ENCODE peak calls at places on chromosomes 16 and 17, in five cellular contexts. One of them, this sample, is unnamed.
A peak's percentile ranks its signal among the peaks of the same experiment; 100 is the strongest.

GRCh38 chr16:15704545-15704987 is 54.5 kb downstream of the NDE1 start:
- DNase-seq in fibroblast of mammary gland: peak; percentile 77
- DNase-seq in GM10248: peak; percentile 76
- DNase-seq in uterus: peak; percentile 84
- DNase-seq in mesothelial cell of epicardium: peak; percentile 39
- DNase-seq in this sample: peak; percentile 58

GRCh38 chr17:82079001-82079677 is 13.5 kb upstream of the DUS1L start:
- DNase-seq in fibroblast of mammary gland: no peak
- DNase-seq in GM10248: no peak
- DNase-seq in uterus: no peak
- DNase-seq in mesothelial cell of epicardium: no peak
- DNase-seq in this sample: no peak

GRCh38 chr16:84459941-84460405 is 44.5 kb downstream of the MEAK7 start:
- DNase-seq in fibroblast of mammary gland: no peak
- DNase-seq in GM10248: no peak
- DNase-seq in uterus: no peak
- DNase-seq in mesothelial cell of epicardium: no peak
- DNase-seq in this sample: peak; percentile 3

GRCh38 chr17:36675786-36676185 is 74.4 kb downstream of the MRM1 start:
- DNase-seq in fibroblast of mammary gland: no peak
- DNase-seq in GM10248: no peak
- DNase-seq in uterus: no peak
- DNase-seq in mesothelial cell of epicardium: no peak
- DNase-seq in this sample: no peak

GRCh38 chr16:56426585-56426984 is 1.2 kb upstream of the AMFR start:
- DNase-seq in fibroblast of mammary gland: peak; percentile 2
- DNase-seq in GM10248: no peak
- DNase-seq in uterus: no peak
- DNase-seq in mesothelial cell of epicardium: no peak
- DNase-seq in this sample: no peak

GRCh38 chr17:74919440-74920305 is 3.4 kb downstream of the USH1G start:
- DNase-seq in fibroblast of mammary gland: peak; percentile 3
- DNase-seq in GM10248: peak; percentile 76
- DNase-seq in uterus: no peak
- DNase-seq in mesothelial cell of epicardium: no peak
- DNase-seq in this sample: no peak

GRCh38 chr17:2837147-2837561 is 40.9 kb downstream of the RAP1GAP2 start:
- DNase-seq in fibroblast of mammary gland: no peak
- DNase-seq in GM10248: peak; percentile 69
- DNase-seq in uterus: no peak
- DNase-seq in mesothelial cell of epicardium: no peak
- DNase-seq in this sample: no peak

GRCh38 chr16:4094138-4094773 is 22.0 kb downstream of the ADCY9 start:
- DNase-seq in fibroblast of mammary gland: no peak
- DNase-seq in GM10248: no peak
- DNase-seq in uterus: no peak
- DNase-seq in mesothelial cell of epicardium: no peak
- DNase-seq in this sample: no peak

GRCh38 chr16:58733248-58733670 is 857 bp downstream of the GOT2 start:
- DNase-seq in fibroblast of mammary gland: peak; percentile 36
- DNase-seq in GM10248: no peak
- DNase-seq in uterus: no peak
- DNase-seq in mesothelial cell of epicardium: no peak
- DNase-seq in this sample: no peak

GRCh38 chr17:41500131-41500911 is 5.1 kb downstream of the KRT13 start:
- DNase-seq in fibroblast of mammary gland: peak; percentile 65
- DNase-seq in GM10248: no peak
- DNase-seq in uterus: no peak
- DNase-seq in mesothelial cell of epicardium: no peak
- DNase-seq in this sample: no peak

GRCh38 chr16:23969468-23970297 is 133.9 kb downstream of the PRKCB start:
- DNase-seq in fibroblast of mammary gland: no peak
- DNase-seq in GM10248: no peak
- DNase-seq in uterus: no peak
- DNase-seq in mesothelial cell of epicardium: no peak
- DNase-seq in this sample: no peak

GRCh38 chr17:7932483-7932891 is 481 bp downstream of the CNTROB start:
- DNase-seq in fibroblast of mammary gland: peak; percentile 31
- DNase-seq in GM10248: peak; percentile 54
- DNase-seq in uterus: peak; percentile 46
- DNase-seq in mesothelial cell of epicardium: no peak
- DNase-seq in this sample: no peak

GRCh38 chr17:43438626-43439529 is 40.1 kb downstream of the ARL4D start:
- DNase-seq in fibroblast of mammary gland: no peak
- DNase-seq in GM10248: no peak
- DNase-seq in uterus: no peak
- DNase-seq in mesothelial cell of epicardium: no peak
- DNase-seq in this sample: no peak

GRCh38 chr17:19392303-19392702 is 5.3 kb upstream of the MFAP4 start:
- DNase-seq in fibroblast of mammary gland: no peak
- DNase-seq in GM10248: no peak
- DNase-seq in uterus: no peak
- DNase-seq in mesothelial cell of epicardium: no peak
- DNase-seq in this sample: no peak

GRCh38 chr17:43900183-43900857 is 7.0 kb downstream of the MPP2 start:
- DNase-seq in fibroblast of mammary gland: peak; percentile 70
- DNase-seq in GM10248: peak; percentile 88
- DNase-seq in uterus: peak; percentile 83
- DNase-seq in mesothelial cell of epicardium: peak; percentile 85
- DNase-seq in this sample: peak; percentile 76

GRCh38 chr16:59913666-59914065 is 1179.5 kb upstream of the GOT2 start:
- DNase-seq in fibroblast of mammary gland: no peak
- DNase-seq in GM10248: no peak
- DNase-seq in uterus: no peak
- DNase-seq in mesothelial cell of epicardium: no peak
- DNase-seq in this sample: no peak

GRCh38 chr17:80029235-80029974 is 6.3 kb downstream of the TBC1D16 start:
- DNase-seq in fibroblast of mammary gland: peak; percentile 98
- DNase-seq in GM10248: no peak
- DNase-seq in uterus: peak; percentile 90
- DNase-seq in mesothelial cell of epicardium: no peak
- DNase-seq in this sample: no peak

GRCh38 chr17:59304811-59305210 is 26.6 kb upstream of the YPEL2 start:
- DNase-seq in fibroblast of mammary gland: no peak
- DNase-seq in GM10248: no peak
- DNase-seq in uterus: no peak
- DNase-seq in mesothelial cell of epicardium: no peak
- DNase-seq in this sample: no peak

GRCh38 chr17:83100853-83101391 is 21.5 kb downstream of the METRNL start:
- DNase-seq in fibroblast of mammary gland: no peak
- DNase-seq in GM10248: no peak
- DNase-seq in uterus: no peak
- DNase-seq in mesothelial cell of epicardium: no peak
- DNase-seq in this sample: no peak

GRCh38 chr17:16281351-16281750 is 64.3 kb downstream of the PIGL start:
- DNase-seq in fibroblast of mammary gland: peak; percentile 76
- DNase-seq in GM10248: no peak
- DNase-seq in uterus: no peak
- DNase-seq in mesothelial cell of epicardium: no peak
- DNase-seq in this sample: no peak

GRCh38 chr16:81831722-81832126 is 52.6 kb downstream of the PLCG2 start:
- DNase-seq in fibroblast of mammary gland: no peak
- DNase-seq in GM10248: peak; percentile 81
- DNase-seq in uterus: peak; percentile 20
- DNase-seq in mesothelial cell of epicardium: no peak
- DNase-seq in this sample: no peak

GRCh38 chr17:50213026-50214015 is 11.9 kb upstream of the COL1A1 start:
- DNase-seq in fibroblast of mammary gland: peak; percentile 33
- DNase-seq in GM10248: peak; percentile 76
- DNase-seq in uterus: peak; percentile 34
- DNase-seq in mesothelial cell of epicardium: no peak
- DNase-seq in this sample: no peak

GRCh38 chr17:65055708-65056638 is 567 bp downstream of the GNA13 start:
- DNase-seq in fibroblast of mammary gland: peak; percentile 45
- DNase-seq in GM10248: peak; percentile 44
- DNase-seq in uterus: peak; percentile 56
- DNase-seq in mesothelial cell of epicardium: peak; percentile 40
- DNase-seq in this sample: peak; percentile 40

GRCh38 chr17:70074991-70075390 is at the start of gene KCNJ16:
- DNase-seq in fibroblast of mammary gland: no peak
- DNase-seq in GM10248: no peak
- DNase-seq in uterus: no peak
- DNase-seq in mesothelial cell of epicardium: no peak
- DNase-seq in this sample: peak; percentile 42

DNA sequence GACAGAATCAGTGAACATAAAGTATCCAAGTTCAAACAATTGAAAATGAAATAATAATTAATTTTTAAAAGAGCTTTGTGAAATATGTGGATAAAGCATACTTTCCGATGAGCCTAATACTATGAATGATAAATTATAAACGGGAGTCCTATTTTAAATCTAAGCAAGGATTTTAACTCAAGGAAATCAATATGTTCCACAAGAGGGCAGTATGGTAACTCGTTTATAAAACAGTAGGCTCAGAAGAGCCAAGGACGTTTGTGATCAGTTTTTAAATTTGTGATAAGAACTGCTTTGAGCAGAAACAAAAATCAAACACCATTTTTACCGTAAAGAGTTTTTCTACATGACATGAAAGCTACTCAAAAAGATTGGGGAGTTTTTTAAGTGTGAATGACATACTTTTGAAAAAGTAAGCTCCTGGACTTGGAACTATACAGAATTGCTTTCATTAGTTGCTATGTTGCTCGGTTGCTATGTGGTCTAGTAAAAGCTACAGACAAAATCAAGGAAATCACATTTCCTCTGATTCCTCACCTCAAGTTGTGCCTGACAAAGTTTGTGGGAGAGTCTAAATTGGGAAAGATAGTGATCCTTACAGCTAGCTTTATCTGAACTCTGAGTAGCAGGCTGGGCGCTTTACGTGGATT is 11.8 kb upstream of the TEKT1 start:
- DNase-seq in fibroblast of mammary gland: peak; percentile 68
- DNase-seq in GM10248: peak; percentile 47
- DNase-seq in uterus: no peak
- DNase-seq in mesothelial cell of epicardium: no peak
- DNase-seq in this sample: no peak
- TF ChIP-seq CTCF in fibroblast of mammary gland: peak; percentile 46
- TF ChIP-seq CTCF in GM10248: peak; percentile 47
- TF ChIP-seq CTCF in uterus: peak; percentile 22
- TF ChIP-seq CTCF in mesothelial cell of epicardium: peak; percentile 52
- TF ChIP-seq CTCF in this sample: peak; percentile 68

GRCh38 chr16:66167564-66168291 is 198.8 kb upstream of the CDH5 start:
- DNase-seq in fibroblast of mammary gland: peak; percentile 19
- DNase-seq in GM10248: no peak
- DNase-seq in uterus: no peak
- DNase-seq in mesothelial cell of epicardium: no peak
- DNase-seq in this sample: no peak
- TF ChIP-seq CTCF in fibroblast of mammary gland: peak; percentile 34
- TF ChIP-seq CTCF in GM10248: no peak
- TF ChIP-seq CTCF in uterus: no peak
- TF ChIP-seq CTCF in mesothelial cell of epicardium: no peak
- TF ChIP-seq CTCF in this sample: peak; percentile 42

DNA sequence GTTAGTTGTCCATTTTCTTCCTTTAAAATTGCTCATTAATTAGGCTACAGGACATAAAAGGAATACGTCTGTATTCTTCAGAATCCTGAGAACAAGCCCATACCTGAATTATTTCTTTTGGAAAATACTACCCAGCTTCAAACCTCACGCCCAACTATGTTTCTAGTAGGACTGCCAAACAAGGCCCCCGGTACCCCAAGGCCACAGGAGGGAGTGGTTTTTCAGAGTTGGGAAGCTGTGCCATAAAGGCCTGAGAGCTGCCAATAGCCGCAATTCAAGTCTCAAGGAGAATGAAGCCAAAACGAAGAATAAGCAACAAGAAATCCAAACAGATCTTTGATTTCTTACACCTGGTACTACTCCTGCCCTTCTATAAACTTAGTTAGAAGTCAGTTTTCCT is 48.3 kb downstream of the UBE2G1 start:
- DNase-seq in fibroblast of mammary gland: no peak
- DNase-seq in GM10248: no peak
- DNase-seq in uterus: no peak
- DNase-seq in mesothelial cell of epicardium: no peak
- DNase-seq in this sample: no peak
- TF ChIP-seq CTCF in fibroblast of mammary gland: no peak
- TF ChIP-seq CTCF in GM10248: no peak
- TF ChIP-seq CTCF in uterus: no peak
- TF ChIP-seq CTCF in mesothelial cell of epicardium: no peak
- TF ChIP-seq CTCF in this sample: no peak

GRCh38 chr16:46586011-46586577 is 35.1 kb downstream of the SHCBP1 start:
- DNase-seq in fibroblast of mammary gland: no peak
- DNase-seq in GM10248: no peak
- DNase-seq in uterus: no peak
- DNase-seq in mesothelial cell of epicardium: no peak
- DNase-seq in this sample: no peak

GRCh38 chr16:46591257-46591656 is 29.9 kb downstream of the SHCBP1 start:
- DNase-seq in fibroblast of mammary gland: no peak
- DNase-seq in GM10248: no peak
- DNase-seq in uterus: no peak
- DNase-seq in mesothelial cell of epicardium: no peak
- DNase-seq in this sample: no peak
- TF ChIP-seq CTCF in fibroblast of mammary gland: no peak
- TF ChIP-seq CTCF in GM10248: no peak
- TF ChIP-seq CTCF in uterus: no peak
- TF ChIP-seq CTCF in mesothelial cell of epicardium: no peak
- TF ChIP-seq CTCF in this sample: no peak

GRCh38 chr17:31508310-31509094 is 117.0 kb downstream of the RAB11FIP4 start:
- DNase-seq in fibroblast of mammary gland: no peak
- DNase-seq in GM10248: peak; percentile 73
- DNase-seq in uterus: no peak
- DNase-seq in mesothelial cell of epicardium: no peak
- DNase-seq in this sample: no peak
- TF ChIP-seq CTCF in fibroblast of mammary gland: peak; percentile 10
- TF ChIP-seq CTCF in GM10248: peak; percentile 58
- TF ChIP-seq CTCF in uterus: no peak
- TF ChIP-seq CTCF in mesothelial cell of epicardium: no peak
- TF ChIP-seq CTCF in this sample: peak; percentile 49

DNA sequence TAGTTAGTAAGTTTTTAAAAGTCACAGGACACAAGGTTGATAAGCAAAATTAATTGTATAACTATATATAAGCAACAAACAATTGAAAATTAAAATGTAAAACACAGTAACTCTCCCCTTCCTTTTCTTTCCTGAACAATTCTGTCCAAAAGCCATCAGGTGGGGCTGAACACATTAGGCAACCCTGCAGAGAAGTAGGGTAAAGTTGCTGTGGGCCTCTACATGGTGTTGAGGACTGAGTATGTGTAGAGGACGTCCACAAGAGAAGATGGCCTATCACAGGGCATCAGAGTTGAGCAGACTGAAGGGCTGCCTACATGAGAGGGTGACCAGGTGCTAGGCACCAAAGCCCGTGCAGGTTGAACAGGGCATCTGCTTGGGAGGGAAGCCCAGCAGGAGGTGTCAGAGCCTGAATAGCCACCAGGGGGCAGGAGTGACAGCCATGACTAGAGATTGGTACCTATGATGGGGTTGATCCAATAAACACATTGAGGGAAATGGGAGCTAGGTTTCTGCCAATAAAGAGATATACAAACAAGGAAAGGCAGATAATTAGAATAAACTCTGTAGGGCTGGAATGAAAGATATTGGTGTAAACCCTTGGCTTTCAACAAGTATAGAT is 415.1 kb downstream of the NPIPA8 start:
- DNase-seq in fibroblast of mammary gland: peak; percentile 17
- DNase-seq in GM10248: peak; percentile 41
- DNase-seq in uterus: no peak
- DNase-seq in mesothelial cell of epicardium: no peak
- DNase-seq in this sample: no peak
- TF ChIP-seq CTCF in fibroblast of mammary gland: peak; percentile 37
- TF ChIP-seq CTCF in GM10248: peak; percentile 75
- TF ChIP-seq CTCF in uterus: no peak
- TF ChIP-seq CTCF in mesothelial cell of epicardium: peak; percentile 28
- TF ChIP-seq CTCF in this sample: peak; percentile 41